ENCODE peak calls at places on chromosomes 12 and 14, in four cellular contexts. Q is activated CD4-positive, alpha-beta memory T cell treated with anti-CD3 and anti-CD28 coated beads for 36 hours; T is MCF 10A; W is stimulated activated CD8-positive, alpha-beta memory T cell treated with anti-CD3 and anti-CD28 coated beads, Interleukin-2, amount 100 ng/mL, for 1 hour. C is an unnamed sample.

GRCh38 chr12:2756756-2757155 is 38.0 kb upstream of the FKBP4 start:
- DNase-seq in T (no peak), Q (no peak), W (no peak), C (no peak)

GRCh38 chr14:57051633-57052032 is 217.1 kb downstream of the EXOC5 start:
- DNase-seq in T (no peak), W (no peak), Q (no peak), C (no peak)

GRCh38 chr12:12734561-12735071 is 17.4 kb downstream of the CDKN1B start:
- DNase-seq in T (no peak), W (no peak), Q (no peak), C (no peak)

GRCh38 chr12:12745576-12746211 is 28.5 kb downstream of the CDKN1B start:
- DNase-seq in T (no peak), W (no peak), Q (no peak), C (no peak)

GRCh38 chr12:102478416-102479098 is 1.8 kb downstream of the IGF1 start:
- DNase-seq in T (no peak), Q (peak), W (peak), C (peak)

GRCh38 chr14:56487090-56487667 is 92.4 kb upstream of the TMEM260 start:
- DNase-seq in T (peak), W (no peak), Q (no peak), C (no peak)

GRCh38 chr12:6615802-6616201 is 8.6 kb upstream of the CHD4 start:
- DNase-seq in T (no peak), Q (no peak), W (no peak), C (no peak)

GRCh38 chr12:93122569-93123091 is 193.5 kb upstream of the EEA1 start:
- DNase-seq in W (no peak), Q (no peak), T (peak), C (no peak)

GRCh38 chr14:97760050-97760449 is 962.9 kb downstream of the VRK1 start:
- DNase-seq in T (no peak), Q (no peak), W (no peak), C (no peak)